ENCODE peak calls at places on chromosomes 4 and X, in nine cellular contexts. A, V, G, U, S, H, K, O and J are unnamed samples.

GRCh38 chrX:27555514-27555913 is 34.6 kb upstream of the DCAF8L2 start:
- DNase-seq in V (no peak), U (no peak), O (no peak), G (peak), S (peak), K (no peak), A (no peak), H (peak), J (no peak)

GRCh38 chr4:3387154-3387942 is 54.4 kb upstream of the HGFAC start:
- DNase-seq in O (no peak), A (peak), H (peak), U (no peak), V (no peak), S (no peak), G (no peak), K (no peak), J (no peak)

GRCh38 chr4:40363382-40363920 is 28.3 kb downstream of the CHRNA9 start:
- DNase-seq in O (no peak), V (no peak), U (peak), H (no peak), G (peak), K (no peak), A (no peak), S (no peak), J (no peak)

GRCh38 chrX:13664026-13664425 is 11.1 kb downstream of the TCEANC start:
- DNase-seq in K (no peak), G (no peak), U (no peak), H (no peak), A (no peak), O (no peak), V (no peak), S (no peak), J (no peak)

GRCh38 chrX:109534933-109535332 is 1.7 kb upstream of the NXT2 start:
- DNase-seq in V (no peak), G (no peak), A (no peak), S (no peak), O (no peak), K (no peak), U (no peak), H (no peak), J (no peak)

GRCh38 chr4:184961693-184962092 is 56.6 kb upstream of the HELT start:
- DNase-seq in O (no peak), S (no peak), H (no peak), V (no peak), G (no peak), K (no peak), U (no peak), A (peak), J (no peak)

GRCh38 chr4:56026596-56026995 is 77.9 kb downstream of the CEP135 start:
- DNase-seq in O (no peak), H (no peak), V (no peak), G (peak), U (no peak), K (no peak), A (no peak), S (peak), J (no peak)

GRCh38 chrX:72062890-72063289 is 68.8 kb downstream of the RTL5 start:
- DNase-seq in H (no peak), K (no peak), S (no peak), A (no peak), V (no peak), U (no peak), O (no peak), G (no peak), J (peak)

GRCh38 chr4:166274136-166274761 is 401.2 kb downstream of the TLL1 start:
- DNase-seq in S (peak), O (no peak), G (no peak), U (no peak), H (no peak), V (no peak), K (no peak), A (peak), J (no peak)

GRCh38 chr4:153205757-153206156 is 1.5 kb downstream of the TRIM2 start:
- DNase-seq in A (no peak), U (no peak), O (no peak), S (peak), V (no peak), K (no peak), G (peak), H (no peak), J (no peak)

GRCh38 chrX:24493740-24494543 is 28.9 kb downstream of the PDK3 start:
- DNase-seq in U (no peak), K (no peak), S (no peak), V (no peak), A (no peak), O (no peak), H (no peak), G (peak), J (no peak)

GRCh38 chrX:31166832-31167231 is 95.0 kb upstream of the FTHL17 start:
- DNase-seq in V (no peak), G (no peak), O (no peak), K (no peak), A (no peak), U (no peak), S (no peak), H (no peak), J (no peak)

GRCh38 chr4:20323991-20324390 is 72.3 kb downstream of the SLIT2 start:
- DNase-seq in A (no peak), G (no peak), V (no peak), S (peak), O (no peak), H (no peak), K (no peak), U (no peak), J (no peak)

GRCh38 chr4:125736057-125736456 is 421.3 kb downstream of the FAT4 start:
- DNase-seq in H (no peak), G (peak), V (no peak), K (peak), O (no peak), A (no peak), S (peak), U (no peak), J (no peak)

GRCh38 chr4:86970447-86971354 is 35.9 kb downstream of the AFF1 start:
- DNase-seq in H (no peak), U (no peak), V (no peak), K (no peak), G (peak), S (no peak), A (no peak), O (no peak), J (no peak)

GRCh38 chrX:130577431-130577830 is 175.6 kb downstream of the RBMX2 start:
- DNase-seq in G (no peak), A (no peak), U (no peak), S (no peak), O (no peak), K (no peak), V (no peak), H (no peak), J (no peak)

GRCh38 chr4:114400531-114400930 is 198.1 kb upstream of the UGT8 start:
- DNase-seq in K (no peak), U (no peak), A (no peak), O (no peak), V (no peak), H (no peak), G (peak), S (peak), J (no peak)

GRCh38 chr4:128596115-128596514 is 213.4 kb upstream of the JADE1 start:
- DNase-seq in K (no peak), H (no peak), A (no peak), V (no peak), G (no peak), O (no peak), S (no peak), U (no peak), J (no peak)

GRCh38 chr4:7815562-7815961 is 124.1 kb downstream of the AFAP1 start:
- DNase-seq in K (peak), V (no peak), H (no peak), G (no peak), S (peak), U (no peak), A (no peak), O (no peak), J (no peak)

GRCh38 chrX:112164420-112164819 is 81.8 kb upstream of the TRPC5 start:
- DNase-seq in H (no peak), G (no peak), O (no peak), S (no peak), A (no peak), V (no peak), U (no peak), K (no peak), J (no peak)

GRCh38 chrX:130874751-130875150 is 28.3 kb downstream of the ENOX2 start:
- DNase-seq in G (no peak), S (peak), K (peak), A (no peak), V (no peak), H (no peak), O (no peak), U (no peak), J (no peak)

GRCh38 chrX:84188320-84188834 is 378 bp upstream of the RPS6KA6 start:
- DNase-seq in A (peak), S (peak), G (peak), V (peak), H (no peak), K (peak), O (no peak), U (peak), J (no peak)

GRCh38 chr4:161991811-161992210 is 172.0 kb downstream of the FSTL5 start:
- DNase-seq in O (no peak), A (no peak), H (no peak), S (no peak), G (no peak), K (no peak), V (no peak), U (no peak), J (no peak)

GRCh38 chr4:118712872-118713271 is 27.7 kb downstream of the METTL14 start:
- DNase-seq in H (no peak), S (peak), G (no peak), K (no peak), V (no peak), O (no peak), A (no peak), U (no peak), J (no peak)

GRCh38 chr4:161629694-161630441 is 533.9 kb downstream of the FSTL5 start:
- DNase-seq in H (no peak), U (no peak), V (no peak), O (no peak), G (no peak), S (peak), K (no peak), A (no peak), J (no peak)

GRCh38 chr4:77854431-77855111 is 8.1 kb upstream of the MRPL1 start:
- DNase-seq in A (no peak), H (no peak), K (no peak), S (no peak), V (peak), O (no peak), G (peak), U (no peak), J (no peak)

GRCh38 chrX:13364230-13364629 is 44.4 kb upstream of the ATXN3L start:
- DNase-seq in H (no peak), G (no peak), S (no peak), V (no peak), O (no peak), K (peak), U (no peak), A (no peak), J (no peak)

GRCh38 chr4:101279377-101279871 is 67.9 kb downstream of the PPP3CA start:
- DNase-seq in O (peak), K (peak), H (peak), G (no peak), U (no peak), S (peak), V (peak), A (no peak), J (peak)

GRCh38 chr4:65071532-65071931 is 598.8 kb downstream of the EPHA5 start:
- DNase-seq in S (peak), V (no peak), K (no peak), A (no peak), U (no peak), H (no peak), O (no peak), G (peak), J (no peak)

GRCh38 chrX:30504309-30504708 is 73.3 kb downstream of the TASL start:
- DNase-seq in U (no peak), A (no peak), O (no peak), H (peak), K (peak), V (no peak), G (peak), S (peak), J (no peak)

GRCh38 chr4:26723216-26723615 is 137.4 kb upstream of the STIM2 start:
- DNase-seq in O (no peak), U (no peak), A (no peak), K (no peak), S (no peak), G (no peak), H (peak), V (no peak), J (no peak)

GRCh38 chr4:33470805-33471204 is 2750.6 kb downstream of the PCDH7 start:
- DNase-seq in A (peak), V (no peak), K (no peak), O (no peak), U (no peak), G (no peak), H (no peak), S (no peak), J (no peak)

GRCh38 chr4:169175035-169175434 is 95.7 kb downstream of the SH3RF1 start:
- DNase-seq in U (no peak), K (no peak), H (no peak), G (no peak), A (no peak), V (no peak), S (no peak), O (no peak), J (no peak)

GRCh38 chr4:95572304-95572991 is 23.7 kb upstream of the UNC5C start:
- DNase-seq in O (no peak), G (peak), U (peak), S (peak), V (peak), K (no peak), A (peak), H (no peak), J (peak)

GRCh38 chr4:5383191-5383980 is 325.0 kb downstream of the EVC2 start:
- DNase-seq in A (no peak), H (no peak), K (no peak), G (no peak), O (no peak), S (no peak), U (no peak), V (no peak), J (no peak)

GRCh38 chr4:137819964-137820383 is 287.7 kb upstream of the PCDH18 start:
- DNase-seq in V (no peak), G (peak), H (peak), O (no peak), U (no peak), K (peak), S (peak), A (no peak), J (no peak)
- TF ChIP-seq CTCF in V (peak), G (peak), H (peak), O (no peak), U (peak), K (peak), S (peak), A (peak), J (peak)

GRCh38 chr4:28462766-28463165 is 1602.1 kb downstream of the STIM2 start:
- DNase-seq in A (no peak), G (peak), O (no peak), S (no peak), H (no peak), K (no peak), U (no peak), V (no peak), J (no peak)
- TF ChIP-seq CTCF in A (no peak), G (peak), O (no peak), S (no peak), H (no peak), K (no peak), U (no peak), V (peak), J (no peak)

DNA sequence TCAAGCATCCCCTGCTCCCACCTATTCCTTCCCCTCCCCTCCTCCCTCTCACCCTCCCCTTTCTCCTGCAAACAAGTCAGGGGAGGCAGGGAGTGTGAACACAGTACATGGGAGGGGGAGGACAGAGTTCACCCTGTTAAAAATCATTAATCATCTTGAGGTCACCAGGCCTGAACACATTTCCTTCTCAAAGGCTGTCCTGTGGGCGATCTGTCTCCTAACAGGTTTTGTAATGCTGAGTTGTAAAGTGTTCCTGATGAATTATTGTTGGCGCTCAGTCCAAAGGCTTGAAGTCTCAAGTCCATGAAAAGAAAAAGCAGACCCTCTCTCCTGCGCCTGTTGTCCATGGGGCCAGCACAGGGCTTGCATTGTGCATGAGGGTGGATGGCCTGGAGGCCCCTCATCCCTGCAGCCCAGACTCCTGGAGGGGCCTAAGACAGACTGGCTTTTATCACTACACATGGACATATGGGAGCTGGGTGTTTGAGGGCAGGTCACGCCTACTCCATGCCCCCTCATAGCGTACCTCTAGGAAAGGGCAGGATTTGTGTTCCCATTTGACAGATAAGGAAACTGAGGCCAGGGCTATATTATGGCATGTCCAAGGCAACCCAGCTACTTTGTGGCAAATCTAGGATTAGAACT is 189.1 kb downstream of the RAB28 start:
- DNase-seq in G (peak), V (no peak), H (no peak), A (no peak), U (no peak), K (peak), S (peak), O (no peak), J (no peak)
- TF ChIP-seq CTCF in G (no peak), V (no peak), H (no peak), A (no peak), U (no peak), K (no peak), S (no peak), O (no peak), J (no peak)

GRCh38 chr4:94262163-94263016 is 54.7 kb downstream of the SMARCAD1 start:
- DNase-seq in S (peak), A (no peak), O (no peak), G (no peak), U (no peak), V (no peak), H (no peak), K (no peak), J (no peak)

GRCh38 chr4:94253036-94253435 is 45.4 kb downstream of the SMARCAD1 start:
- DNase-seq in S (peak), A (no peak), H (no peak), G (no peak), V (no peak), U (no peak), K (no peak), O (no peak), J (no peak)

GRCh38 chr4:94251094-94251493 is 43.4 kb downstream of the SMARCAD1 start:
- DNase-seq in G (no peak), O (no peak), U (no peak), A (no peak), K (no peak), V (no peak), S (peak), H (no peak), J (no peak)

GRCh38 chr4:94256144-94256783 is 48.6 kb downstream of the SMARCAD1 start:
- DNase-seq in U (no peak), O (no peak), A (no peak), H (no peak), S (no peak), V (no peak), K (no peak), G (no peak), J (no peak)

GRCh38 chr4:94256833-94257232 is 49.2 kb downstream of the SMARCAD1 start:
- DNase-seq in V (no peak), K (no peak), U (no peak), S (no peak), A (no peak), H (no peak), G (peak), O (no peak), J (no peak)
- TF ChIP-seq CTCF in V (peak), K (peak), U (no peak), S (no peak), A (peak), H (peak), G (peak), O (no peak), J (peak)

GRCh38 chr4:108120789-108121188 is 47.9 kb downstream of the LEF1 start:
- DNase-seq in G (no peak), S (no peak), V (no peak), K (no peak), U (no peak), H (no peak), A (no peak), O (no peak), J (no peak)

GRCh38 chr4:108117473-108118182 is 51.1 kb downstream of the LEF1 start:
- DNase-seq in G (peak), K (no peak), A (no peak), U (no peak), H (no peak), O (no peak), V (no peak), S (peak), J (no peak)

GRCh38 chr4:108116423-108117168 is 52.1 kb downstream of the LEF1 start:
- DNase-seq in S (no peak), G (no peak), V (no peak), O (no peak), A (no peak), U (no peak), K (no peak), H (no peak), J (no peak)

GRCh38 chr4:108119199-108119800 is 49.4 kb downstream of the LEF1 start:
- DNase-seq in G (peak), S (no peak), O (no peak), H (no peak), A (no peak), V (no peak), K (no peak), U (no peak), J (no peak)

GRCh38 chr4:108118505-108118904 is 50.2 kb downstream of the LEF1 start:
- DNase-seq in S (no peak), U (no peak), K (no peak), O (no peak), H (peak), V (no peak), G (peak), A (no peak), J (no peak)
- TF ChIP-seq CTCF in S (no peak), U (no peak), K (no peak), O (no peak), H (no peak), V (no peak), G (no peak), A (no peak), J (no peak)

GRCh38 chrX:120857240-120857639 is 18.4 kb downstream of the CT47B1 start:
- DNase-seq in A (no peak), K (no peak), H (no peak), S (no peak), U (no peak), G (peak), O (no peak), V (no peak), J (no peak)
- TF ChIP-seq CTCF in A (no peak), K (no peak), H (no peak), S (no peak), U (no peak), G (peak), O (no peak), V (no peak), J (no peak)

GRCh38 chrX:118975831-118976598 is 1.6 kb downstream of the LONRF3 start:
- DNase-seq in S (peak), V (peak), U (peak), O (peak), K (peak), A (peak), G (peak), H (peak), J (peak)

GRCh38 chrX:118974088-118974907 is at the start of gene LONRF3:
- DNase-seq in K (peak), V (peak), H (peak), U (peak), A (peak), O (peak), S (peak), G (peak), J (peak)

GRCh38 chrX:118973389-118974087 is 880 bp upstream of the LONRF3 start:
- DNase-seq in K (no peak), G (peak), A (peak), U (no peak), O (no peak), V (no peak), S (no peak), H (no peak), J (no peak)

GRCh38 chrX:118976599-118977340 is 2.4 kb downstream of the LONRF3 start:
- DNase-seq in U (peak), S (no peak), G (peak), A (peak), H (peak), O (no peak), K (no peak), V (peak), J (no peak)

DNA sequence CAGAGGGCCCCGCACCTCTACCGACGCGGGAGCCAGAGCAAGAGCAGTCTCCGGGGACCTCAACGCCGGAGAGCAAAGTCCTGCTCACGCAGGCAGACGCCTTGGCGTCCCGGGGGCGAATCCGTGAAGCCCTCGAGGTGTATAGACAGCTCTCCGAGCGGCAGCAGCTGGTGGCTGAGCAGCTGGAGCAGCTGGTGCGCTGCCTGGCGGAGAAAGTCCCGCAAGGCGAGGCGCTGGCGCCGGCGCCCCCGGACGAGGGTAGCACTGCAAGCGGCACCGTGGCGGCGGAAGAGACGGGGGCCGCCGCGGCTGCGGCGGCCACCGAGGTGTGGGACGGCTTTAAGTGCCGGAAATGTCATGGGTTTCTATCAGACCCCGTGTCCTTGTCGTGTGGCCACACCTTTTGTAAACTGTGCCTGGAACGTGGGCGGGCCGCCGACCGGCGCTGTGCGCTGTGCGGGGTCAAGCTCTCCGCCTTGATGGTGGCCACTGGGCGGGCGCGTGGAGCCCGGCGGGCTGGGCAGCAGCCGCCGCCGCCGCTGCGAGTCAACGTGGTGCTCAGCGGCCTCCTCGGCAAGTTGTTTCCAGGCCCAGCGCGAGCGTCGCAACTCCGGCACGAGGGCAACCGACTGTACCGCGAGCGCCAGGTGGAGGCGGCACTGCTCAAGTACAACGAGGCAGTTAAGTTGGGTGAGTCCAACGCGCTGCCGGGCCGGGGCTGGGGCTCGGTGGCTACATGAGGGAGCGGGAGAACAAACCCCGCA is 672 bp downstream of the LONRF3 start:
- DNase-seq in S (peak), H (peak), A (peak), O (no peak), G (peak), U (no peak), V (no peak), K (no peak), J (no peak)
- TF ChIP-seq CTCF in S (no peak), H (no peak), A (no peak), O (no peak), G (no peak), U (no peak), V (no peak), K (no peak), J (no peak)